ENCODE peak calls at places on chromosomes 3 and 15, in seven cellular contexts. One of them, this sample, is unnamed.

GRCh38 chr15:36590838-36591237 is 11.4 kb downstream of the CDIN1 start:
- DNase-seq in right atrium auricular region: no peak
- DNase-seq in NCI-H1092 treated with DMSO at 0.1 percent for 48 hours: no peak
- DNase-seq in PC-9: no peak
- DNase-seq in NCI-H226: peak; percentile 70
- DNase-seq in heart left ventricle: no peak
- DNase-seq in CD8-positive, alpha-beta memory T cell: no peak
- DNase-seq in this sample: no peak

GRCh38 chr15:38647683-38648082 is 83.1 kb upstream of the RASGRP1 start:
- DNase-seq in heart left ventricle: no peak
- DNase-seq in NCI-H226: peak; percentile 7
- DNase-seq in right atrium auricular region: no peak
- DNase-seq in CD8-positive, alpha-beta memory T cell: no peak
- DNase-seq in NCI-H1092 treated with DMSO at 0.1 percent for 48 hours: no peak
- DNase-seq in PC-9: no peak
- DNase-seq in this sample: peak; percentile 2

GRCh38 chr3:30201715-30202114 is 404.7 kb upstream of the TGFBR2 start:
- DNase-seq in NCI-H226: no peak
- DNase-seq in right atrium auricular region: no peak
- DNase-seq in PC-9: no peak
- DNase-seq in CD8-positive, alpha-beta memory T cell: no peak
- DNase-seq in heart left ventricle: no peak
- DNase-seq in NCI-H1092 treated with DMSO at 0.1 percent for 48 hours: no peak
- DNase-seq in this sample: no peak

GRCh38 chr15:77009176-77009575 is 14.2 kb downstream of the PSTPIP1 start:
- DNase-seq in NCI-H1092 treated with DMSO at 0.1 percent for 48 hours: no peak
- DNase-seq in CD8-positive, alpha-beta memory T cell: no peak
- DNase-seq in right atrium auricular region: no peak
- DNase-seq in PC-9: no peak
- DNase-seq in heart left ventricle: no peak
- DNase-seq in NCI-H226: no peak
- DNase-seq in this sample: no peak

GRCh38 chr15:31471731-31472430 is 145.2 kb downstream of the KLF13 start:
- DNase-seq in CD8-positive, alpha-beta memory T cell: no peak
- DNase-seq in PC-9: no peak
- DNase-seq in right atrium auricular region: peak; percentile 64
- DNase-seq in heart left ventricle: no peak
- DNase-seq in NCI-H226: peak; percentile 82
- DNase-seq in NCI-H1092 treated with DMSO at 0.1 percent for 48 hours: no peak
- DNase-seq in this sample: no peak

GRCh38 chr3:42229942-42230688 is 35.9 kb downstream of the CCK start:
- DNase-seq in PC-9: peak; percentile 42
- DNase-seq in NCI-H226: peak; percentile 16
- DNase-seq in heart left ventricle: no peak
- DNase-seq in right atrium auricular region: no peak
- DNase-seq in NCI-H1092 treated with DMSO at 0.1 percent for 48 hours: no peak
- DNase-seq in CD8-positive, alpha-beta memory T cell: no peak
- DNase-seq in this sample: peak; percentile 9

GRCh38 chr3:198113219-198114053 is 153.4 kb downstream of the LMLN start:
- DNase-seq in heart left ventricle: peak; percentile 34
- DNase-seq in CD8-positive, alpha-beta memory T cell: no peak
- DNase-seq in right atrium auricular region: no peak
- DNase-seq in PC-9: no peak
- DNase-seq in NCI-H1092 treated with DMSO at 0.1 percent for 48 hours: no peak
- DNase-seq in NCI-H226: no peak
- DNase-seq in this sample: no peak

GRCh38 chr3:138307896-138308295 is 21.8 kb downstream of the NME9 start:
- DNase-seq in NCI-H226: no peak
- DNase-seq in heart left ventricle: no peak
- DNase-seq in NCI-H1092 treated with DMSO at 0.1 percent for 48 hours: no peak
- DNase-seq in right atrium auricular region: no peak
- DNase-seq in CD8-positive, alpha-beta memory T cell: no peak
- DNase-seq in PC-9: no peak
- DNase-seq in this sample: no peak

GRCh38 chr15:88911766-88912118 is 1.4 kb downstream of the MFGE8 start:
- DNase-seq in NCI-H226: peak; percentile 52
- DNase-seq in heart left ventricle: peak; percentile 76
- DNase-seq in NCI-H1092 treated with DMSO at 0.1 percent for 48 hours: no peak
- DNase-seq in right atrium auricular region: no peak
- DNase-seq in PC-9: no peak
- DNase-seq in CD8-positive, alpha-beta memory T cell: no peak
- DNase-seq in this sample: no peak

GRCh38 chr15:78739996-78740903 is 71.0 kb downstream of the ADAMTS7 start:
- DNase-seq in NCI-H226: peak; percentile 58
- DNase-seq in heart left ventricle: peak; percentile 59
- DNase-seq in CD8-positive, alpha-beta memory T cell: peak; percentile 18
- DNase-seq in NCI-H1092 treated with DMSO at 0.1 percent for 48 hours: no peak
- DNase-seq in PC-9: no peak
- DNase-seq in right atrium auricular region: peak; percentile 55
- DNase-seq in this sample: peak; percentile 43

GRCh38 chr3:29937185-29937584 is 656.3 kb downstream of the RBMS3 start:
- DNase-seq in NCI-H226: peak; percentile 40
- DNase-seq in CD8-positive, alpha-beta memory T cell: no peak
- DNase-seq in PC-9: peak; percentile 37
- DNase-seq in heart left ventricle: no peak
- DNase-seq in NCI-H1092 treated with DMSO at 0.1 percent for 48 hours: no peak
- DNase-seq in right atrium auricular region: no peak
- DNase-seq in this sample: no peak

GRCh38 chr3:119457260-119457659 is 6.2 kb downstream of the TMEM39A start:
- DNase-seq in right atrium auricular region: no peak
- DNase-seq in PC-9: no peak
- DNase-seq in CD8-positive, alpha-beta memory T cell: no peak
- DNase-seq in NCI-H226: no peak
- DNase-seq in heart left ventricle: no peak
- DNase-seq in NCI-H1092 treated with DMSO at 0.1 percent for 48 hours: no peak
- DNase-seq in this sample: no peak

GRCh38 chr3:138694287-138695007 is 85.9 kb downstream of the FAIM start:
- DNase-seq in NCI-H1092 treated with DMSO at 0.1 percent for 48 hours: no peak
- DNase-seq in CD8-positive, alpha-beta memory T cell: no peak
- DNase-seq in NCI-H226: peak; percentile 98
- DNase-seq in PC-9: peak; percentile 94
- DNase-seq in right atrium auricular region: no peak
- DNase-seq in heart left ventricle: no peak
- DNase-seq in this sample: no peak

GRCh38 chr15:52236015-52236414 is 44.8 kb upstream of the GNB5 start:
- DNase-seq in NCI-H226: peak; percentile 53
- DNase-seq in PC-9: no peak
- DNase-seq in right atrium auricular region: no peak
- DNase-seq in NCI-H1092 treated with DMSO at 0.1 percent for 48 hours: no peak
- DNase-seq in heart left ventricle: no peak
- DNase-seq in CD8-positive, alpha-beta memory T cell: no peak
- DNase-seq in this sample: no peak

GRCh38 chr3:182327196-182327681 is 466.1 kb upstream of the ATP11B start:
- DNase-seq in NCI-H226: no peak
- DNase-seq in CD8-positive, alpha-beta memory T cell: no peak
- DNase-seq in heart left ventricle: no peak
- DNase-seq in PC-9: no peak
- DNase-seq in NCI-H1092 treated with DMSO at 0.1 percent for 48 hours: no peak
- DNase-seq in right atrium auricular region: no peak
- DNase-seq in this sample: no peak

GRCh38 chr3:28347374-28348285 is 891 bp upstream of the ZCWPW2 start:
- DNase-seq in heart left ventricle: no peak
- DNase-seq in PC-9: peak; percentile 60
- DNase-seq in right atrium auricular region: no peak
- DNase-seq in CD8-positive, alpha-beta memory T cell: no peak
- DNase-seq in NCI-H226: no peak
- DNase-seq in NCI-H1092 treated with DMSO at 0.1 percent for 48 hours: no peak
- DNase-seq in this sample: no peak

GRCh38 chr3:157999246-157999645 is 107.0 kb downstream of the SHOX2 start:
- DNase-seq in heart left ventricle: no peak
- DNase-seq in NCI-H1092 treated with DMSO at 0.1 percent for 48 hours: peak; percentile 50
- DNase-seq in NCI-H226: peak; percentile 47
- DNase-seq in CD8-positive, alpha-beta memory T cell: no peak
- DNase-seq in PC-9: no peak
- DNase-seq in right atrium auricular region: no peak
- DNase-seq in this sample: peak; percentile 83

GRCh38 chr3:111392911-111393351 is 149.1 kb upstream of the CD96 start:
- DNase-seq in NCI-H1092 treated with DMSO at 0.1 percent for 48 hours: no peak
- DNase-seq in CD8-positive, alpha-beta memory T cell: peak; percentile 70
- DNase-seq in PC-9: peak; percentile 73
- DNase-seq in NCI-H226: peak; percentile 31
- DNase-seq in right atrium auricular region: no peak
- DNase-seq in heart left ventricle: no peak
- DNase-seq in this sample: no peak

GRCh38 chr3:46504780-46505179 is 7.0 kb downstream of the RTP3 start:
- DNase-seq in PC-9: no peak
- DNase-seq in CD8-positive, alpha-beta memory T cell: peak; percentile 3
- DNase-seq in heart left ventricle: no peak
- DNase-seq in NCI-H226: no peak
- DNase-seq in NCI-H1092 treated with DMSO at 0.1 percent for 48 hours: no peak
- DNase-seq in right atrium auricular region: no peak
- DNase-seq in this sample: no peak

GRCh38 chr3:148625145-148625736 is 72.5 kb upstream of the AGTR1 start:
- DNase-seq in heart left ventricle: no peak
- DNase-seq in right atrium auricular region: no peak
- DNase-seq in PC-9: no peak
- DNase-seq in NCI-H1092 treated with DMSO at 0.1 percent for 48 hours: no peak
- DNase-seq in CD8-positive, alpha-beta memory T cell: no peak
- DNase-seq in NCI-H226: no peak
- DNase-seq in this sample: no peak

GRCh38 chr15:52247032-52247431 is 48.6 kb downstream of the MYO5C start:
- DNase-seq in heart left ventricle: no peak
- DNase-seq in CD8-positive, alpha-beta memory T cell: no peak
- DNase-seq in PC-9: no peak
- DNase-seq in NCI-H1092 treated with DMSO at 0.1 percent for 48 hours: no peak
- DNase-seq in right atrium auricular region: no peak
- DNase-seq in NCI-H226: peak; percentile 95
- DNase-seq in this sample: no peak

GRCh38 chr3:102530443-102531195 is 95.8 kb downstream of the ZPLD1 start:
- DNase-seq in PC-9: peak; percentile 82
- DNase-seq in NCI-H226: peak; percentile 50
- DNase-seq in NCI-H1092 treated with DMSO at 0.1 percent for 48 hours: no peak
- DNase-seq in right atrium auricular region: no peak
- DNase-seq in CD8-positive, alpha-beta memory T cell: no peak
- DNase-seq in heart left ventricle: no peak
- DNase-seq in this sample: no peak

GRCh38 chr15:41892621-41893421 is 1.0 kb downstream of the SPTBN5 start:
- DNase-seq in CD8-positive, alpha-beta memory T cell: peak; percentile 26
- DNase-seq in NCI-H1092 treated with DMSO at 0.1 percent for 48 hours: peak; percentile 67
- DNase-seq in NCI-H226: no peak
- DNase-seq in right atrium auricular region: no peak
- DNase-seq in heart left ventricle: peak; percentile 92
- DNase-seq in PC-9: no peak
- DNase-seq in this sample: peak; percentile 32

GRCh38 chr3:56590814-56591213 is 33.8 kb downstream of the CCDC66 start:
- DNase-seq in PC-9: peak; percentile 68
- DNase-seq in CD8-positive, alpha-beta memory T cell: no peak
- DNase-seq in heart left ventricle: no peak
- DNase-seq in NCI-H1092 treated with DMSO at 0.1 percent for 48 hours: no peak
- DNase-seq in right atrium auricular region: no peak
- DNase-seq in NCI-H226: peak; percentile 32
- DNase-seq in this sample: no peak

GRCh38 chr3:44343421-44343820 is 4.9 kb downstream of the TCAIM start:
- DNase-seq in NCI-H1092 treated with DMSO at 0.1 percent for 48 hours: no peak
- DNase-seq in PC-9: no peak
- DNase-seq in CD8-positive, alpha-beta memory T cell: no peak
- DNase-seq in right atrium auricular region: no peak
- DNase-seq in heart left ventricle: no peak
- DNase-seq in NCI-H226: no peak
- DNase-seq in this sample: no peak

GRCh38 chr3:139937674-139938279 is 2.8 kb downstream of the CLSTN2 start:
- DNase-seq in NCI-H1092 treated with DMSO at 0.1 percent for 48 hours: peak; percentile 45
- DNase-seq in NCI-H226: peak; percentile 8
- DNase-seq in PC-9: no peak
- DNase-seq in heart left ventricle: peak; percentile 29
- DNase-seq in right atrium auricular region: no peak
- DNase-seq in CD8-positive, alpha-beta memory T cell: no peak
- DNase-seq in this sample: no peak

GRCh38 chr3:39870706-39871105 is 61.3 kb downstream of the MYRIP start:
- DNase-seq in PC-9: no peak
- DNase-seq in NCI-H1092 treated with DMSO at 0.1 percent for 48 hours: no peak
- DNase-seq in heart left ventricle: no peak
- DNase-seq in right atrium auricular region: no peak
- DNase-seq in NCI-H226: peak; percentile 46
- DNase-seq in CD8-positive, alpha-beta memory T cell: no peak
- DNase-seq in this sample: no peak

GRCh38 chr3:37730383-37730782 is 131.3 kb upstream of the CTDSPL start:
- DNase-seq in NCI-H226: no peak
- DNase-seq in right atrium auricular region: no peak
- DNase-seq in heart left ventricle: no peak
- DNase-seq in CD8-positive, alpha-beta memory T cell: no peak
- DNase-seq in PC-9: no peak
- DNase-seq in NCI-H1092 treated with DMSO at 0.1 percent for 48 hours: no peak
- DNase-seq in this sample: no peak

GRCh38 chr3:132284006-132284405 is 33.2 kb upstream of the ACP3 start:
- DNase-seq in NCI-H1092 treated with DMSO at 0.1 percent for 48 hours: no peak
- DNase-seq in NCI-H226: no peak
- DNase-seq in PC-9: no peak
- DNase-seq in right atrium auricular region: no peak
- DNase-seq in heart left ventricle: no peak
- DNase-seq in CD8-positive, alpha-beta memory T cell: no peak
- DNase-seq in this sample: no peak

GRCh38 chr3:45010718-45011355 is 15.3 kb upstream of the CLEC3B start:
- DNase-seq in NCI-H226: peak; percentile 64
- DNase-seq in NCI-H1092 treated with DMSO at 0.1 percent for 48 hours: no peak
- DNase-seq in right atrium auricular region: no peak
- DNase-seq in PC-9: no peak
- DNase-seq in CD8-positive, alpha-beta memory T cell: no peak
- DNase-seq in heart left ventricle: no peak
- DNase-seq in this sample: no peak

GRCh38 chr15:27990411-27991338 is 108.4 kb downstream of the OCA2 start:
- DNase-seq in NCI-H1092 treated with DMSO at 0.1 percent for 48 hours: peak; percentile 32
- DNase-seq in CD8-positive, alpha-beta memory T cell: no peak
- DNase-seq in NCI-H226: no peak
- DNase-seq in heart left ventricle: no peak
- DNase-seq in right atrium auricular region: no peak
- DNase-seq in PC-9: no peak
- DNase-seq in this sample: no peak